ENCODE peak calls at places on chromosomes 11 and 22, in five cellular contexts. S is T-helper 9 cell; T is H4; I is stimulated activated CD4-positive, alpha-beta T cell treated with anti-CD3 and anti-CD28 coated beads, Interleukin-12 subunit alpha, Interleukin-12 subunit beta, amount 100 ng/mL, for 48 hours; F is NAMALWA. L is an unnamed sample.
A peak's percentile ranks its signal among the peaks of the same experiment; 100 is the strongest.

GRCh38 chr11:1942541-1943260 is 4.4 kb upstream of the MRPL23 start:
- DNase-seq in S (no peak), T (no peak), I (no peak), F (no peak), L (no peak)

GRCh38 chr22:24841261-24841660 is 35.2 kb downstream of the SGSM1 start:
- DNase-seq in S (no peak), T (no peak), I (no peak), F (no peak), L (no peak)

GRCh38 chr22:23670378-23671295 is 20.2 kb upstream of the RGL4 start:
- DNase-seq in S (no peak), T (no peak), I (no peak), F (no peak), L (no peak)

GRCh38 chr11:6681949-6682348 is 1.2 kb downstream of the MRPL17 start:
- DNase-seq in S (no peak), T (peak; percentile 17), I (no peak), F (no peak), L (no peak)

GRCh38 chr22:43895986-43896645 is 4.3 kb upstream of the PNPLA5 start:
- DNase-seq in S (no peak), T (no peak), I (no peak), F (peak; percentile 12), L (no peak)

GRCh38 chr22:47210112-47210657 is 447.7 kb downstream of the TBC1D22A start:
- DNase-seq in S (no peak), T (no peak), I (no peak), F (no peak), L (no peak)

GRCh38 chr11:61907871-61908729 is 9.3 kb downstream of the RAB3IL1 start:
- DNase-seq in S (no peak), T (no peak), I (no peak), F (no peak), L (no peak)

GRCh38 chr11:75142714-75143419 is 8.0 kb upstream of the SLCO2B1 start:
- DNase-seq in S (peak; percentile 43), T (peak; percentile 96), I (peak; percentile 69), F (no peak), L (peak; percentile 77)

L was measured in HS-27A.